ENCODE peak calls at places on chromosome 18, in four cellular contexts. One of them, this sample, is unnamed.
A peak's percentile ranks its signal among the peaks of the same experiment; 100 is the strongest.

GRCh38 chr18:80244956-80245730 is 2.2 kb downstream of the PARD6G start:
- DNase-seq in H1: no peak
- DNase-seq in IMR-90: no peak
- DNase-seq in H9: no peak
- DNase-seq in this sample: no peak

GRCh38 chr18:41645600-41646360 is 309.3 kb upstream of the PIK3C3 start:
- DNase-seq in H1: no peak
- DNase-seq in IMR-90: no peak
- DNase-seq in H9: no peak
- DNase-seq in this sample: no peak

GRCh38 chr18:49669403-49669802 is 107.5 kb downstream of the LIPG start:
- DNase-seq in H1: no peak
- DNase-seq in IMR-90: no peak
- DNase-seq in H9: no peak
- DNase-seq in this sample: no peak

GRCh38 chr18:41761329-41762028 is 193.6 kb upstream of the PIK3C3 start:
- DNase-seq in H1: no peak
- DNase-seq in IMR-90: peak; percentile 84
- DNase-seq in H9: no peak
- DNase-seq in this sample: no peak

GRCh38 chr18:62450546-62451395 is 72.1 kb upstream of the ZCCHC2 start:
- DNase-seq in H1: no peak
- DNase-seq in IMR-90: peak; percentile 63
- DNase-seq in H9: no peak
- DNase-seq in this sample: peak; percentile 89

GRCh38 chr18:32049393-32050161 is 31.0 kb downstream of the RNF125 start:
- DNase-seq in H1: no peak
- DNase-seq in IMR-90: no peak
- DNase-seq in H9: no peak
- DNase-seq in this sample: peak; percentile 50

GRCh38 chr18:55220523-55220922 is 261.3 kb upstream of the CCDC68 start:
- DNase-seq in H1: no peak
- DNase-seq in IMR-90: no peak
- DNase-seq in H9: no peak
- DNase-seq in this sample: no peak

GRCh38 chr18:31436825-31437224 is 10.7 kb upstream of the DSG3 start:
- DNase-seq in H1: no peak
- DNase-seq in IMR-90: no peak
- DNase-seq in H9: no peak
- DNase-seq in this sample: peak; percentile 32

GRCh38 chr18:37617623-37618022 is 52.0 kb upstream of the CELF4 start:
- DNase-seq in H1: no peak
- DNase-seq in IMR-90: no peak
- DNase-seq in H9: no peak
- DNase-seq in this sample: peak; percentile 60

GRCh38 chr18:36828157-36828629 is 609 bp downstream of the TPGS2 start:
- DNase-seq in H1: no peak
- DNase-seq in IMR-90: peak; percentile 55
- DNase-seq in H9: peak; percentile 53
- DNase-seq in this sample: peak; percentile 64

GRCh38 chr18:48841381-48842258 is 109.1 kb downstream of the SMAD7 start:
- DNase-seq in H1: no peak
- DNase-seq in IMR-90: peak; percentile 57
- DNase-seq in H9: no peak
- DNase-seq in this sample: peak; percentile 67

GRCh38 chr18:35703043-35703688 is 121.6 kb downstream of the GALNT1 start:
- DNase-seq in H1: no peak
- DNase-seq in IMR-90: peak; percentile 48
- DNase-seq in H9: no peak
- DNase-seq in this sample: no peak

GRCh38 chr18:12327510-12328178 is 19.6 kb downstream of the TUBB6 start:
- DNase-seq in H1: peak; percentile 70
- DNase-seq in IMR-90: peak; percentile 69
- DNase-seq in H9: peak; percentile 93
- DNase-seq in this sample: peak; percentile 93

GRCh38 chr18:72543362-72544055 is 633 bp downstream of the CBLN2 start:
- DNase-seq in H1: no peak
- DNase-seq in IMR-90: no peak
- DNase-seq in H9: peak; percentile 30
- DNase-seq in this sample: peak; percentile 26

GRCh38 chr18:26843760-26844159 is 21.7 kb downstream of the AQP4 start:
- DNase-seq in H1: no peak
- DNase-seq in IMR-90: no peak
- DNase-seq in H9: no peak
- DNase-seq in this sample: no peak
- H3K27ac ChIP-seq in H1: no peak overlapping the region
- H3K27ac ChIP-seq in IMR-90: no peak overlapping the region
- H3K27ac ChIP-seq in H9: no peak overlapping the region
- H3K27ac ChIP-seq in this sample: no peak overlapping the region

GRCh38 chr18:10296491-10296890 is 157.9 kb upstream of the APCDD1 start:
- DNase-seq in H1: no peak
- DNase-seq in IMR-90: no peak
- DNase-seq in H9: no peak
- DNase-seq in this sample: no peak
- H3K56ac ChIP-seq in H1: no peak overlapping the region
- H3K56ac ChIP-seq in IMR-90: no peak overlapping the region
- H3K56ac ChIP-seq in H9: no peak overlapping the region
- H3K56ac ChIP-seq in this sample: no peak overlapping the region

GRCh38 chr18:67282796-67283195 is 233.7 kb downstream of the DSEL start:
- DNase-seq in H1: no peak
- DNase-seq in IMR-90: peak; percentile 11
- DNase-seq in H9: no peak
- DNase-seq in this sample: no peak

GRCh38 chr18:67285583-67285982 is 230.9 kb downstream of the DSEL start:
- DNase-seq in H1: no peak
- DNase-seq in IMR-90: no peak
- DNase-seq in H9: no peak
- DNase-seq in this sample: no peak

GRCh38 chr18:67278984-67279383 is 237.5 kb downstream of the DSEL start:
- DNase-seq in H1: no peak
- DNase-seq in IMR-90: no peak
- DNase-seq in H9: no peak
- DNase-seq in this sample: no peak

GRCh38 chr18:67280843-67281242 is 235.7 kb downstream of the DSEL start:
- DNase-seq in H1: no peak
- DNase-seq in IMR-90: no peak
- DNase-seq in H9: no peak
- DNase-seq in this sample: no peak

DNA sequence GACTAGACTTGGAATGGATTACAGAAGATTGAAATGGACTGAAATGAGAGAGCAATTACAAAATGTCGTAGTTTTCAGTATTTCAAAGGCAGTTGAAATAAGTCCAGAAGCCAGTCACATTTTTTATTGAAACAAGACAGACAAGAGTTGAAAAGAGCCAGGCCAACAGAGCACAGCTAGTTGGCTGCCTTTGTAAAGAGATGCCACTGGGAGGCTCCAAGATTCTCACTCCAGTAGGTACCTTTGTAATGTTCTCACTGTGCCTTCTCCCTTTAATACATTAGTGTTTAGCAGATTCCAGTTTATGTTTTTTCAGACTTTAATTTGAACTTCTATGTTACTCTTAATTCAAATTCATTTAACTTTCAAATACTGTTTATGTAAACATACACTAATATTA is 234.8 kb downstream of the DSEL start:
- DNase-seq in H1: no peak
- DNase-seq in IMR-90: no peak
- DNase-seq in H9: no peak
- DNase-seq in this sample: no peak
- H4K5ac ChIP-seq in H1: no peak overlapping the region
- H4K5ac ChIP-seq in IMR-90: no peak overlapping the region
- H4K5ac ChIP-seq in H9: no peak overlapping the region
- H4K5ac ChIP-seq in this sample: no peak overlapping the region

GRCh38 chr18:3058328-3059191 is 45.6 kb upstream of the LPIN2 start:
- DNase-seq in H1: no peak
- DNase-seq in IMR-90: no peak
- DNase-seq in H9: no peak
- DNase-seq in this sample: no peak
- H3K27ac ChIP-seq in H1: no peak overlapping the region
- H3K27ac ChIP-seq in IMR-90: no peak overlapping the region
- H3K27ac ChIP-seq in H9: no peak overlapping the region
- H3K27ac ChIP-seq in this sample: no peak overlapping the region

GRCh38 chr18:27240383-27240782 is 55.3 kb upstream of the CHST9 start:
- DNase-seq in H1: no peak
- DNase-seq in IMR-90: no peak
- DNase-seq in H9: no peak
- DNase-seq in this sample: no peak

GRCh38 chr18:27239669-27240068 is 54.6 kb upstream of the CHST9 start:
- DNase-seq in H1: no peak
- DNase-seq in IMR-90: no peak
- DNase-seq in H9: no peak
- DNase-seq in this sample: no peak

GRCh38 chr18:27249933-27250332 is 64.8 kb upstream of the CHST9 start:
- DNase-seq in H1: no peak
- DNase-seq in IMR-90: no peak
- DNase-seq in H9: no peak
- DNase-seq in this sample: no peak

GRCh38 chr18:27242392-27243047 is 57.4 kb upstream of the CHST9 start:
- DNase-seq in H1: no peak
- DNase-seq in IMR-90: no peak
- DNase-seq in H9: no peak
- DNase-seq in this sample: no peak

GRCh38 chr18:27244259-27244658 is 59.2 kb upstream of the CHST9 start:
- DNase-seq in H1: no peak
- DNase-seq in IMR-90: no peak
- DNase-seq in H9: no peak
- DNase-seq in this sample: no peak
- H3K56ac ChIP-seq in H1: no peak overlapping the region
- H3K56ac ChIP-seq in IMR-90: no peak overlapping the region
- H3K56ac ChIP-seq in H9: no peak overlapping the region
- H3K56ac ChIP-seq in this sample: no peak overlapping the region

DNA sequence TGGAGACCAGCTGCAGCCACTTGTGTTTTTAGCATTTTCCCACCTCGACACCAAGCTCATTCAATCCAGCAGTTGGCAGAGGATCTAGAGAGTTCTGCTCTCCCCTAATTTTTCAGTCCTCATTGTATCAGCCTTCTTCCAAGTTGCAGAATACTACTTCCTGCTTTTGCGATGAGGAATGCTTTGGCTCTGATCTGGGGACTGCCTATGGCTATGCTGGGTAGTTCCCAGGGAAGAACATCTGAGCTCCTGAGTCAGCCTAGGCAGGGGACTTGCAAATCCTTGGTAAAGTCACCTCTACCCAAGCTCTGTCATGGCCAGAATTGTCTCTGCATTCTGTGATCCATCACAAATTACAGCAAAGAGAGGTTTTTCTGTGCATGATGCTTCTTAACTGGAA is 139.4 kb upstream of the RAB12 start:
- DNase-seq in H1: no peak
- DNase-seq in IMR-90: peak; percentile 42
- DNase-seq in H9: no peak
- DNase-seq in this sample: peak; percentile 26
- H4K5ac ChIP-seq in H1: no peak overlapping the region
- H4K5ac ChIP-seq in IMR-90: no peak overlapping the region
- H4K5ac ChIP-seq in H9: no peak overlapping the region
- H4K5ac ChIP-seq in this sample: no peak overlapping the region

GRCh38 chr18:22767653-22768052 is 165.5 kb upstream of the RBBP8 start:
- DNase-seq in H1: no peak
- DNase-seq in IMR-90: no peak
- DNase-seq in H9: no peak
- DNase-seq in this sample: no peak

GRCh38 chr18:22765889-22766288 is 167.2 kb upstream of the RBBP8 start:
- DNase-seq in H1: no peak
- DNase-seq in IMR-90: no peak
- DNase-seq in H9: no peak
- DNase-seq in this sample: no peak
- H3K27ac ChIP-seq in H1: no peak overlapping the region
- H3K27ac ChIP-seq in IMR-90: no peak overlapping the region
- H3K27ac ChIP-seq in H9: no peak overlapping the region
- H3K27ac ChIP-seq in this sample: no peak overlapping the region

This sample was measured in mesendoderm.